ENCODE peak calls at places on chromosomes 11 and 22, in seven cellular contexts. L is mesendoderm, J is mesenchymal stem cell, Q is IMR-90, E is H1, W is H9, R is trophoblast cell. S is an unnamed sample.

GRCh38 chr11:2186669-2187266 is 15.2 kb upstream of the TH start:
- DNase-seq in W (peak), J (peak), Q (no peak), L (peak), E (peak), R (peak), S (peak)

GRCh38 chr11:3231851-3232744 is at the start of gene MRGPRE:
- DNase-seq in L (no peak), R (no peak), E (no peak), Q (no peak), J (no peak), W (peak), S (no peak)

GRCh38 chr22:30182365-30182764 is 64.2 kb downstream of the LIF start:
- DNase-seq in Q (peak), J (peak), L (no peak), R (no peak), W (no peak), E (no peak), S (no peak)

GRCh38 chr11:78744202-78744601 is 169.5 kb upstream of the NARS2 start:
- DNase-seq in J (no peak), E (no peak), Q (no peak), L (no peak), W (no peak), R (no peak), S (no peak)

GRCh38 chr11:118042791-118043190 is 34.1 kb upstream of the TMPRSS4 start:
- DNase-seq in R (no peak), Q (no peak), E (no peak), W (no peak), L (no peak), J (no peak), S (no peak)

GRCh38 chr11:57787920-57788716 is 26.5 kb downstream of the CTNND1 start:
- DNase-seq in Q (no peak), E (no peak), W (peak), R (no peak), J (peak), L (peak), S (no peak)

GRCh38 chr11:63505857-63506528 is at the start of gene LGALS12:
- DNase-seq in J (no peak), L (peak), E (no peak), R (no peak), W (peak), Q (no peak), S (no peak)

GRCh38 chr11:64799925-64800632 is 2.9 kb downstream of the MAP4K2 start:
- DNase-seq in Q (no peak), R (no peak), W (no peak), J (peak), L (no peak), E (no peak), S (no peak)

GRCh38 chr11:128497057-128497957 is 90.1 kb downstream of the ETS1 start:
- DNase-seq in R (no peak), E (no peak), L (peak), J (peak), W (peak), Q (peak), S (no peak)

GRCh38 chr11:35017528-35018342 is 101.3 kb downstream of the PDHX start:
- DNase-seq in J (no peak), L (no peak), Q (peak), W (peak), R (no peak), E (no peak), S (no peak)

GRCh38 chr11:131924001-131924400 is 553.6 kb downstream of the NTM start:
- DNase-seq in R (no peak), Q (peak), W (no peak), J (no peak), L (no peak), E (no peak), S (no peak)

GRCh38 chr11:133078591-133079179 is 453.6 kb downstream of the OPCML start:
- DNase-seq in L (peak), R (no peak), E (peak), Q (peak), W (peak), J (peak), S (peak)

GRCh38 chr11:1924646-1925372 is 5.3 kb downstream of the TNNT3 start:
- DNase-seq in L (no peak), Q (no peak), E (no peak), W (no peak), J (no peak), R (no peak), S (no peak)

GRCh38 chr11:128420943-128421342 is 166.4 kb downstream of the ETS1 start:
- DNase-seq in Q (peak), R (no peak), E (no peak), L (no peak), J (peak), W (no peak), S (no peak)

GRCh38 chr11:1548221-1549070 is 23.6 kb downstream of the DUSP8 start:
- DNase-seq in Q (peak), R (no peak), L (peak), J (peak), W (peak), E (peak), S (no peak)

GRCh38 chr22:46070215-46070721 is 80.1 kb upstream of the PPARA start:
- DNase-seq in W (peak), J (peak), R (no peak), L (peak), Q (peak), E (peak), S (no peak)

GRCh38 chr11:108228236-108228635 is 5.4 kb downstream of the ATM start:
- DNase-seq in E (no peak), J (no peak), W (no peak), Q (no peak), L (no peak), R (no peak), S (no peak)

GRCh38 chr11:46234261-46234660 is 43.2 kb upstream of the CREB3L1 start:
- DNase-seq in J (no peak), E (peak), L (no peak), W (no peak), R (no peak), Q (no peak), S (peak)

GRCh38 chr11:33620423-33621120 is 80.1 kb downstream of the C11orf91 start:
- DNase-seq in L (no peak), R (no peak), Q (peak), E (no peak), J (no peak), W (no peak), S (no peak)

GRCh38 chr11:68122936-68123539 is 1.9 kb upstream of the CHKA start:
- DNase-seq in E (no peak), Q (no peak), J (no peak), R (no peak), W (peak), L (peak), S (no peak)

GRCh38 chr11:116862951-116863350 is 25.5 kb upstream of the APOA1 start:
- DNase-seq in Q (peak), R (no peak), J (no peak), L (no peak), W (no peak), E (no peak), S (no peak)

GRCh38 chr11:134142536-134142935 is 73.7 kb downstream of the JAM3 start:
- DNase-seq in W (no peak), R (no peak), L (no peak), Q (peak), J (no peak), E (no peak), S (no peak)

GRCh38 chr11:16979708-16980622 is 34.2 kb downstream of the PLEKHA7 start:
- DNase-seq in L (no peak), R (no peak), Q (no peak), E (no peak), W (no peak), J (no peak), S (no peak)

GRCh38 chr11:2549491-2549875 is 104.7 kb downstream of the KCNQ1 start:
- DNase-seq in R (no peak), E (no peak), Q (no peak), J (no peak), L (no peak), W (no peak), S (no peak)

GRCh38 chr11:15764948-15765347 is 591.4 kb downstream of the SOX6 start:
- DNase-seq in Q (no peak), E (no peak), R (no peak), L (peak), W (no peak), J (no peak), S (no peak)

GRCh38 chr11:65575568-65576231 is at the start of gene EHBP1L1:
- DNase-seq in Q (peak), W (no peak), J (peak), L (peak), E (no peak), R (no peak), S (no peak)

GRCh38 chr11:66967670-66968425 is 7.3 kb upstream of the C11orf86 start:
- DNase-seq in Q (peak), L (no peak), J (peak), E (no peak), W (no peak), R (no peak), S (no peak)

GRCh38 chr11:126163074-126163700 is 48.3 kb downstream of the RPUSD4 start:
- DNase-seq in W (no peak), R (no peak), J (peak), L (peak), E (no peak), Q (peak), S (peak)

GRCh38 chr11:71532016-71532610 is 5.0 kb downstream of the KRTAP5-7 start:
- DNase-seq in W (no peak), R (no peak), J (no peak), Q (no peak), L (no peak), E (peak), S (no peak)

GRCh38 chr22:46240917-46241316 is 9.2 kb downstream of the CDPF1 start:
- DNase-seq in R (no peak), E (no peak), W (no peak), Q (no peak), L (no peak), J (no peak), S (no peak)

GRCh38 chr11:24375896-24376295 is 121.0 kb upstream of the LUZP2 start:
- DNase-seq in L (no peak), W (no peak), R (no peak), J (peak), Q (peak), E (no peak), S (no peak)

GRCh38 chr11:16603245-16603644 is 135.2 kb upstream of the C11orf58 start:
- DNase-seq in L (peak), W (peak), R (no peak), E (no peak), J (peak), Q (no peak), S (no peak)

GRCh38 chr11:8375932-8376331 is 112.3 kb upstream of the LMO1 start:
- DNase-seq in E (no peak), W (no peak), J (no peak), R (no peak), L (peak), Q (no peak), S (no peak)

GRCh38 chr11:65506770-65507485 is 8.1 kb downstream of the MALAT1 start:
- DNase-seq in E (peak), W (peak), R (peak), Q (peak), J (peak), L (peak), S (peak)

DNA sequence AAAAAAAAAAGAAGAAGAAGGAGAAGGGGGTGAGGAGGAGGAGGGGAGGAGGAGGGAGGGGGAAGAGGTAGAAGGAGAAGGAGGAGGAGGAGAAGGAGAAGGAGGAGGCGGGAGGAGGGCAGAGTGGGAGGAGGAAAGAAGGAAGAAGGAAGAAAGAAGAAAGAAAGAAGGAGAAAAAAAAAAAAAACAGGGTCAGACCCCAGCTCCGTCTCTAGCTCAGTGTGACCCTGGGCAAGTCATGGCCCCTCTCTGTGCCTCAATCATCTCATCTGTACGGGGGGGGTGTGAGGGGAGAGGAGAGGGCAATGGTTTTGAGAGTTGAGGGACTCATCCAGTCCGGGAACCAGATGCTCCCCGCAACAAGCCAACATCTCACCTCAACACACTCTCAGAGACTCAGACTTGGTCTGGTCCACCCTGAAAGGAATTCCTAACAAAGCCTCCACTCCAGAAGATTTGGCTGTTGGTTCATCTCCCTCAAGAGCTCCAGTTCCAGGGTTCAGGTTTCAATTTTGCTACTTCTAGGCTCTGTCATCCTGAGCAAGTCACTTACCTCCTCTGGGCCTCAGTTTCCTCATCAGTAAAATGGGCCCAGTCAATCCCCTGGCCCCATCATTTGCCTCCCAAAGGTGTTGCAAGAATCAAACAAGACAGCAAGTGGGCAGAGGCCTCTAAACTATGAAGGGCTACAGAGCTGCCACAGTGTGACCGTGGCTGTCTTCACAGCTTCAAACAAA is 7.7 kb downstream of the CARD10 start:
- DNase-seq in Q (peak), R (no peak), L (no peak), E (no peak), W (no peak), J (no peak), S (no peak)
- H3K4ac ChIP-seq in Q (peak), R (no peak), L (no peak), E (no peak), W (no peak), J (no peak), S (peak)

DNA sequence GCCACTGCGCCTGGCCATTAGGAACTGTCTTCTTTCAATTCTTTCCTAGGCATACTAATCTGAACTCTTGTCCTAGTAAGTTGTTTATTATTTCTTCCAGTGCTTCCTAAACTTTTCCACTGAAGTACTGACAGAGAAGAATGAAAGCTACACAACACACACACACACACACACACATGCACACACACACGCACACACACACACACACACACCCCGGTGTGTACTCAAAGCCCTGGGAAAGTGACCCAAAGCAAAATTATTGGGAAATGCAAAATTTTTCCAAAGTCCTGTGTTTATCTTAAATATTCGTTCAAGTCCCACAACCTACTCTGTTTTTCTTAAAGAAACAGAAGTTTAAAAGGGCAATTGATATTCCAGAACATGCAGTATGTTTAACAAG is 19.4 kb upstream of the SIK2 start:
- DNase-seq in J (peak), R (no peak), W (no peak), L (no peak), Q (peak), E (no peak), S (no peak)
- H2BK120ac ChIP-seq in J (no peak), R (no peak), W (no peak), L (no peak), Q (peak), E (no peak), S (no peak)

DNA sequence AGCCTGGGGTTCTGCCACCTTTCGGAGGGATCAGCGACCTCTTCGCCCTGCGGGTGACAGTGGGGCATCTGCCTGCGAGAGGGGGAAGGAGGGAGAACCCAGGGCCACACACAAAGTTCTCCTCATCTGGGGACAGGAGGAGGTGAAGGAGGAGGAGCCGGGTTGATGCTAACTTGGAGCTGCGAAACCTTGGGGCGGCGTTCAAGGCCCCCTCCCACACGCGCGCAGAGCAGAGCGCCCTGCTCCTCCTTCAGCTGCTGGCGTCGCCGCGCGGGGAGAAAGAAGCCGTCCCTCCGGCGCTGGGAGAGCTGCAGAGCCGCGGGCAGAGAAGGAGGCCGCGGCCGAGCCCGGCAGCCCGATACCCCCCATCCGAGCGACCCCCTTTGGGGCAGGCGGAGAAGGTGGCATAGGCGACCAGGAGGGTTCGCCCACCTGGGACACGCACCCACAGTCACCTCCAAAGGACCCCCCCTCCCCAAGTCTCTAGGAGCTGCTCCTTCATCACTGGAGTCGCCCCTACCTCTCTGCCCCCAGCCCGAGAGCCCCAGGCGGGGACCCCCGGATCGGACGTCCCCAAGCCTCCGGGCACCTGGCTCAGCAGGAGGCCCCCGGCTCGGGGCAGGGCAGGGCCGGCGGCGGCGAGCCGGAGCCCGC is at the start of gene RASD2:
- DNase-seq in W (peak), E (peak), J (peak), R (no peak), L (peak), Q (peak), S (no peak)
- H3K4ac ChIP-seq in W (no peak), E (peak), J (no peak), R (no peak), L (no peak), Q (peak), S (no peak)

GRCh38 chr11:121274332-121274991 is 18.1 kb upstream of the SC5D start:
- DNase-seq in R (no peak), W (no peak), E (no peak), L (no peak), J (no peak), Q (no peak), S (no peak)

GRCh38 chr11:121265586-121265985 is 27.0 kb upstream of the SC5D start:
- DNase-seq in E (no peak), L (no peak), W (no peak), Q (no peak), R (no peak), J (no peak), S (no peak)

DNA sequence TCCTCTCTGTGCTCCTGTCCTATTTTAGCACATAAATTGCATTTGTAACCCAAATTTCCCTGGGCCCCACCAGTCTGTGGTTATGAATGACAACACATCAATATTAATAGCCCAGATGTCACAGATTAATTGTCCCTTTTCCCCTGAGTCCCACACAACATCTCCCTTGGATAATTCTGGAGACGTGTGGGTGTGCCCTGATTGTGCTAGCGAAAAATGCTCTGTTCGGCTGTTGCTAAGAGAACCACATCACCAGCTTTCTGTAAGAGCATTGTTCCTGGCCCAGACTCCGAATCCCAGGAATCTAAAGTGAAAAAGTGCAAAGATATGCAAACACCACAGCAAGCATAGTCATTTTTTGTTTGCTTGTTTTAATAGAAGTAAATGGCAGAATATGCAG is 22.3 kb upstream of the SC5D start:
- DNase-seq in J (no peak), W (no peak), E (no peak), L (no peak), Q (no peak), R (no peak), S (no peak)
- H2BK120ac ChIP-seq in J (no peak), W (no peak), E (no peak), L (no peak), Q (no peak), R (no peak), S (no peak)

GRCh38 chr22:48577691-48578090 is 1250.0 kb downstream of the BRD1 start:
- DNase-seq in J (no peak), E (no peak), Q (no peak), R (no peak), L (no peak), W (no peak), S (no peak)
- H3K4ac ChIP-seq in J (no peak), E (no peak), Q (no peak), R (no peak), L (no peak), W (no peak), S (no peak)